ENCODE peak calls at places on chromosomes 12 and 14, in four cellular contexts. V, W, L and E are unnamed samples.

GRCh38 chr12:65319680-65320193 is 41.3 kb downstream of the MSRB3 start:
- DNase-seq in V (no peak), W (no peak), L (no peak), E (no peak)

GRCh38 chr14:94018308-94018707 is 7.8 kb upstream of the OTUB2 start:
- DNase-seq in V (no peak), W (no peak), L (no peak), E (no peak)

GRCh38 chr12:5309654-5310053 is 122.3 kb upstream of the NTF3 start:
- DNase-seq in V (no peak), W (no peak), L (no peak), E (no peak)

GRCh38 chr14:75562048-75562447 is 16.4 kb upstream of the FLVCR2 start:
- DNase-seq in V (no peak), W (peak), L (no peak), E (no peak)

GRCh38 chr12:31715283-31715825 is 13.5 kb downstream of the AMN1 start:
- DNase-seq in V (peak), W (peak), L (peak), E (peak)

GRCh38 chr12:84911331-84912190 is 1.0 kb downstream of the SLC6A15 start:
- DNase-seq in V (peak), W (peak), L (no peak), E (peak)

GRCh38 chr12:713281-713875 is 39.0 kb upstream of the WNK1 start:
- DNase-seq in V (no peak), W (no peak), L (no peak), E (no peak)

GRCh38 chr12:106226884-106227640 is 20.8 kb downstream of the CKAP4 start:
- DNase-seq in V (peak), W (peak), L (peak), E (peak)

GRCh38 chr12:31035226-31035625 is 38.4 kb upstream of the DDX11 start:
- DNase-seq in V (no peak), W (no peak), L (no peak), E (no peak)

GRCh38 chr14:77989441-77989891 is 180.7 kb upstream of the NRXN3 start:
- DNase-seq in V (no peak), W (no peak), L (no peak), E (no peak)

GRCh38 chr12:15520083-15520482 is 197.8 kb downstream of the PTPRO start:
- DNase-seq in V (no peak), W (no peak), L (no peak), E (peak)

GRCh38 chr14:39988939-39989338 is 556.7 kb upstream of the FBXO33 start:
- DNase-seq in V (peak), W (no peak), L (no peak), E (peak)

GRCh38 chr14:84343637-84344036 is 1186.3 kb upstream of the FLRT2 start:
- DNase-seq in V (peak), W (no peak), L (no peak), E (no peak)

GRCh38 chr14:20179218-20179617 is 11.5 kb upstream of the OR11G2 start:
- DNase-seq in V (no peak), W (no peak), L (no peak), E (no peak)

GRCh38 chr12:127304751-127305725 is 961.9 kb upstream of the TMEM132C start:
- DNase-seq in V (no peak), W (no peak), L (no peak), E (no peak)

GRCh38 chr12:16492240-16492639 is 113.7 kb downstream of the LMO3 start:
- DNase-seq in V (no peak), W (no peak), L (no peak), E (no peak)

GRCh38 chr14:74875941-74876913 is at the start of gene PROX2:
- DNase-seq in V (no peak), W (no peak), L (no peak), E (no peak)

GRCh38 chr14:68784995-68785816 is 7.7 kb downstream of the ZFP36L1 start:
- DNase-seq in V (peak), W (peak), L (no peak), E (no peak)

GRCh38 chr14:76497550-76498484 is 121.9 kb downstream of the ESRRB start:
- DNase-seq in V (no peak), W (no peak), L (no peak), E (no peak)

GRCh38 chr12:6338955-6339761 is 2.7 kb downstream of the TNFRSF1A start:
- DNase-seq in V (peak), W (no peak), L (no peak), E (no peak)

GRCh38 chr12:108560321-108560721 is 652 bp downstream of the SART3 start:
- DNase-seq in V (peak), W (no peak), L (no peak), E (no peak)

GRCh38 chr14:57405562-57405961 is 15.2 kb downstream of the NAA30 start:
- DNase-seq in V (no peak), W (no peak), L (no peak), E (no peak)

GRCh38 chr14:74402264-74403251 is 23.5 kb downstream of the SYNDIG1L start:
- DNase-seq in V (no peak), W (no peak), L (peak), E (no peak)

GRCh38 chr14:105987563-105987962 is 461.2 kb downstream of the TMEM121 start:
- DNase-seq in V (no peak), W (no peak), L (no peak), E (no peak)

GRCh38 chr12:132451836-132452195 is 38.1 kb upstream of the FBRSL1 start:
- DNase-seq in V (no peak), W (no peak), L (no peak), E (no peak)

GRCh38 chr12:92302041-92302829 is 156.6 kb upstream of the BTG1 start:
- DNase-seq in V (no peak), W (no peak), L (no peak), E (no peak)

GRCh38 chr14:102442241-102443211 is 67.0 kb downstream of the ANKRD9 start:
- DNase-seq in V (no peak), W (peak), L (no peak), E (no peak)

GRCh38 chr12:130156652-130157275 is 5.5 kb upstream of the FZD10 start:
- DNase-seq in V (no peak), W (no peak), L (no peak), E (no peak)

GRCh38 chr12:110349521-110350151 is 53.9 kb downstream of the ANAPC7 start:
- DNase-seq in V (no peak), W (no peak), L (peak), E (no peak)

GRCh38 chr12:58922849-58923248 is 2.5 kb upstream of the LRIG3 start:
- DNase-seq in V (peak), W (no peak), L (no peak), E (no peak)

GRCh38 chr12:114220311-114220710 is 185.6 kb downstream of the TBX5 start:
- DNase-seq in V (no peak), W (no peak), L (no peak), E (no peak)

GRCh38 chr12:56836317-56836716 is 73.2 kb downstream of the HSD17B6 start:
- DNase-seq in V (peak), W (peak), L (no peak), E (peak)

DNA sequence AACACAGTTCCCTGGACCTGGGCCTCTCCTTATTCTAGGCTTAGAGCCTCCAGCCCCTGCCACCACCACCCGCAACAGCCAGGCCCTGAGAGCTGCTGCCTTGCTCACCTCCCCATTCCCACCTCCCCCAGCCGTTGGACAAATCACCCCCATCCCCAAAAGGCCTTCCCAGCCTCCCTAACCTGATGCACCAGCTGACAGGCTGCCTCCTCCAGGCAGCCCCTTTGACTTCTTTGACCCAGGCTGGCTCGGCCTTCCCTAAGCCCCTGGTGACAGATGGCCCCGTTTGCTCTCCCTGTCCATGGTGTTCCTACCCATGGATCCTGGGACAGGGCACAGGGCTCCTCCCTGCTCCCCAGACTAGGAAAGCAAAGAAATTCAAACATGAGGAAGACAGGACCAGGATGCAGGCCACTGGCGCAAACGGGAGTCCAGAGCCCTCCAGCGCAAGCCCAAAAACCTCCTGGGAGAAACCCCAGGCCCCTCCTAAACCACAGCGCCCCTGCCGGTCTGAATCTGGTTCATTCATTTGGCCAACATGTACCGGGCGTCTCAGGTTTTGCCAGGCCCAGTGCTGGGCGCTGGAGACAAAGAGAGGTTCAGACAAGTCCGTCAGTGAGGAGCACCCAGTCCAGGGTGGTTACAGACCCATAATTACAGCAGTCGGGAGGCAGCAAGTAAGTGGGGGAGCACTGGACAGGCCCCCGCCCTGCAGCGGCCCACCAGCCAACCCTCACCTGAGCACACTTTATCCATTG is 2.4 kb downstream of the AKT1 start:
- DNase-seq in V (no peak), W (no peak), L (no peak), E (no peak)
- TF ChIP-seq CTCF in V (no peak), W (no peak), L (no peak), E (no peak)

DNA sequence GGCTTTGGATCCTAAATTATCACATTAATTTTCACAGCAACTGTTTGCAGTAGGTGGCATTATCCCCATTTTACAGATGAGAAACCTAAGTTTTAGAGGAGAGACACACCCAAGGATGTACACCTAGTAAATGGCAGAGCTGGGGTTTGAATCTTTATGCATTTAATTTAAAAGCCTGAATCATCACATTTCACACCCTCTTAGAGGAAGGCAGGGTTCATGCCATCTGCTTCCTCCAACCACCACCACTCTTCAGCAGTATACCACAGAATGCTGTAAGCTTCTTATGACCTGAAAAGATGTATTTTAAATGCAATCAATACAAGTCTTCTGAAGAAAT is 90.3 kb downstream of the CRADD start:
- DNase-seq in V (no peak), W (no peak), L (no peak), E (no peak)
- TF ChIP-seq CTCF in V (no peak), W (no peak), L (no peak), E (no peak)

DNA sequence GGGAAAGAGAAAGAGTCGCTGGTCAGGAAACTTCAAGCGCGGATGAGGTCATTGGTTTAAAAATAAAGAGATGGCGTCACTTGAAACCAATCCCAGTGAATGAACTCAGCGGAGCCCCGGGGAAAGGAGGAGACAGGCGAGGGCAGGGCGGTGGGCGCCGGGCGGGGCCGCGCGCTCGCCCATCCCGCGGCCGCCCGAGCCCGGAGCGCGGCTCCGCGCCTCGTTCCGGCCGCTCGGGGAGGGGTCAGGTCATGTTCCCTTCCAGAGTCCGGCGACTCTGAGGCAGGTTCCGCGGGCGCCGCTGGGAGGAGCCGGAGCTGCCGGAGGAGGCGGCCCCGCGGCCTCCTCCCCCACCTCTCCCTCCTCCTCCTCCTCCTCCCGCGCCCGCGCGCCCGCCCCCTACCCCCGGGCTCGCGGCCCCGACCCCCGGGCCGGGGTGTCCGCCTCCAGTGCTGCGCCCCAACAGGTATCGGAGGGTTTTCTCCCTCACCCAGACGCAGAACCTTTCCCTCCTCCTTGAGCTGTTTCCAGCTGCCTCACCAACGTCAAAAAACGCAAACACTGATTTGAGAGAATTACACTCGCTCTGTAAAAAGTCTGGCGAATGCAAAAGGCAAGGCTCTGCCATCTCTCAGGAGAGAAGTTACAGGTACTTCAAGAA is at the start of gene DUSP16:
- DNase-seq in V (peak), W (peak), L (peak), E (peak)
- TF ChIP-seq CTCF in V (peak), W (peak), L (no peak), E (no peak)

GRCh38 chr14:100540141-100540925 is 46.9 kb downstream of the BEGAIN start:
- DNase-seq in V (no peak), W (no peak), L (no peak), E (peak)
- TF ChIP-seq CTCF in V (peak), W (no peak), L (no peak), E (no peak)